ENCODE peak calls at places on chromosomes 5 and 9, in eight cellular contexts. P, X, K, O, U, A, T and Z are unnamed samples.

GRCh38 chr9:38621434-38622082 is 1.2 kb upstream of the ANKRD18A start:
- DNase-seq in P (peak; percentile 17), X (no peak), K (peak; percentile 34), O (peak; percentile 31), U (peak; percentile 67), A (peak; percentile 40), T (no peak), Z (no peak)

GRCh38 chr5:104375345-104375744 is 812.8 kb upstream of the NUDT12 start:
- DNase-seq in P (no peak), X (no peak), K (no peak), O (no peak), U (no peak), A (no peak), T (no peak), Z (no peak)

GRCh38 chr5:98464737-98465330 is 308.6 kb upstream of the RGMB start:
- DNase-seq in P (no peak), X (no peak), K (no peak), O (no peak), U (no peak), A (no peak), T (no peak), Z (no peak)

GRCh38 chr5:143261748-143262392 is 141.6 kb downstream of the NR3C1 start:
- DNase-seq in P (no peak), X (no peak), K (no peak), O (peak; percentile 73), U (no peak), A (no peak), T (no peak), Z (no peak)

GRCh38 chr5:3642231-3642630 is 46.6 kb downstream of the IRX1 start:
- DNase-seq in P (no peak), X (no peak), K (no peak), O (no peak), U (no peak), A (no peak), T (no peak), Z (no peak)

GRCh38 chr9:4297151-4297794 is 2.6 kb downstream of the GLIS3 start:
- DNase-seq in P (peak; percentile 58), X (peak; percentile 76), K (peak; percentile 67), O (peak; percentile 75), U (peak; percentile 79), A (peak; percentile 94), T (peak; percentile 79), Z (peak; percentile 70)

GRCh38 chr5:156310115-156310514 is 16.8 kb upstream of the SGCD start:
- DNase-seq in P (no peak), X (no peak), K (no peak), O (no peak), U (no peak), A (no peak), T (no peak), Z (no peak)

GRCh38 chr5:130549884-130550552 is 615.0 kb downstream of the HINT1 start:
- DNase-seq in P (no peak), X (peak; percentile 41), K (no peak), O (peak; percentile 97), U (no peak), A (no peak), T (peak; percentile 66), Z (no peak)

GRCh38 chr5:87069974-87070608 is 197.6 kb upstream of the RASA1 start:
- DNase-seq in P (no peak), X (peak; percentile 18), K (no peak), O (peak; percentile 84), U (no peak), A (peak; percentile 24), T (peak; percentile 21), Z (no peak)

GRCh38 chr5:68450245-68450852 is 234.8 kb downstream of the PIK3R1 start:
- DNase-seq in P (no peak), X (no peak), K (no peak), O (peak; percentile 72), U (no peak), A (peak; percentile 16), T (no peak), Z (no peak)

GRCh38 chr9:34197756-34198711 is 19.2 kb downstream of the UBAP1 start:
- DNase-seq in P (no peak), X (peak; percentile 46), K (peak; percentile 45), O (no peak), U (no peak), A (peak; percentile 86), T (no peak), Z (no peak)

GRCh38 chr9:93672622-93673270 is 96.4 kb downstream of the PHF2 start:
- DNase-seq in P (no peak), X (no peak), K (peak; percentile 14), O (no peak), U (peak; percentile 44), A (no peak), T (no peak), Z (peak; percentile 0)

GRCh38 chr5:143129910-143130703 is 273.4 kb downstream of the NR3C1 start:
- DNase-seq in P (no peak), X (no peak), K (no peak), O (peak; percentile 27), U (no peak), A (no peak), T (no peak), Z (no peak)

GRCh38 chr5:96703985-96704384 is 41.8 kb downstream of the CAST start:
- DNase-seq in P (no peak), X (no peak), K (no peak), O (no peak), U (no peak), A (no peak), T (no peak), Z (peak; percentile 27)
- H3K4me3 ChIP-seq in P (peak overlapping the region; percentile 76), X (no peak overlapping the region), K (peak overlapping the region; percentile 62), O (no peak overlapping the region), U (peak overlapping the region; percentile 80), A (no peak overlapping the region), T (peak overlapping the region; percentile 74), Z (peak overlapping the region; percentile 63)

DNA sequence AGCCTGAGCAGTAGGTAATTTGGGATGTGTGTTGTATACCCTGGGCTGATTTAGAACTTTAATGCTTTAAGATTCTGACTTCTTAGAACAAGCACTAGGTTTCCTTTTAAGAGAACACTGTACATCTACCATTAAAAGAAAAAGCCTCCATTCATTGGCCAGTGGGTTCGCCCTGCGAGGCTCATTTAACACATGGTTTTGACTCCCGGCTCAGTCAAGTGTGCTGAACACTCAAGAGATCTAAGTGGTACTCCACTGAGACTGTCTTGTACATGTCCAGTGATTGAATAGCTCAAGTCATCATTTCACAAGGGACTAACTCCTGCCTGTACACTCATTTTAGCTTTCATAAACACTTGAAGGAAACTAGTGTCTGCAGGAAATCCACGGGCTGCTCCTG is 3.9 kb downstream of the FUBP3 start:
- DNase-seq in P (no peak), X (no peak), K (no peak), O (no peak), U (no peak), A (no peak), T (no peak), Z (no peak)
- H3K27ac ChIP-seq in P (no peak overlapping the region), X (no peak overlapping the region), K (no peak overlapping the region), O (no peak overlapping the region), U (no peak overlapping the region), A (no peak overlapping the region), T (no peak overlapping the region), Z (no peak overlapping the region)

GRCh38 chr5:1931590-1932138 is 48.9 kb upstream of the IRX4 start:
- DNase-seq in P (peak; percentile 64), X (no peak), K (peak; percentile 39), O (no peak), U (no peak), A (peak; percentile 61), T (no peak), Z (no peak)

GRCh38 chr5:1930880-1931589 is 48.3 kb upstream of the IRX4 start:
- DNase-seq in P (peak; percentile 54), X (no peak), K (no peak), O (no peak), U (peak; percentile 76), A (peak; percentile 67), T (no peak), Z (no peak)

GRCh38 chr5:1926471-1927341 is 44.0 kb upstream of the IRX4 start:
- DNase-seq in P (no peak), X (no peak), K (no peak), O (no peak), U (no peak), A (no peak), T (no peak), Z (no peak)

GRCh38 chr5:1930501-1930879 is 47.8 kb upstream of the IRX4 start:
- DNase-seq in P (no peak), X (no peak), K (no peak), O (no peak), U (no peak), A (no peak), T (no peak), Z (no peak)

DNA sequence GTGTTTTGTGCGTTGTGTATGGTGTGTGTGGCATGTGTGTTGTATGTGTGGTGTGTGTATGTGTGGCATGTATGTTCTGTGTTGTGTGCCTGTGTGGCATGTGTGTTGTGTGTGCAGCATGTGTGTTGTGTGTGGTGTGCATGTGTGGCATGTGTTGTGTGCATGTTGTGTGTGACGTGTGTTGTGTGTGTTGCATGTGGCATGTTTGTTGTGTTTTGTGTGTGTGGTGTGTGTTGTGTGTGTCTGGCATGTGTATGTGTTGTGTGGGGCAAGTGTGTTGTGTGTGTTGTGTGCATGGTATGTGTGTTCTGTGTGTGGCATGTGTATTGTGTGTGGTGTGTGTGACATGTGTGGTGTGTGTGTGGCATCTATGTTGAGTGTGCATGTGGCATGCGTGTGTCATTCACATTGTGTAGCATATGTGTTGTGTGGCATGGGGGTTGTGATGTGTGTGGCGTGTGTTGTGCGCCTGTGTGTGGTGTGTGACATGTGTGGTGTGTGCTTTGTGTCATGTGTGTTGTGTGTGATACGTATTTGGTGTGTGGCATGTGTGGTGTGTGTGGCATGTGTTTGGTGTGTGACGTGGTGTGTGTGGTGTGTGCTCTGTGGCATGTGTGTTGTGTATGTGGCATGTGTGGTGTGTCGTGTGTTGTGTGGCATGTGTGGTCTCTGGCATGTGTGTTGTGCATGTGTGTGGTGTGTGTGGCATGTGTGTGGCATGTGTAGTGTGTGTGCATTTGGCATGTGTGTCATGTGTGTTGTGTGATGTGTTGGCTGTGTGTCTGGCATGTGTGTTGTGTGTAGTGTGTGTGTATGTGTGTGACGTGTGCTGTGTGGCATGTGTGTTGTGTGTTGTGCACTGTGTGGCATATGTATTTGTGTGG is 46.6 kb upstream of the IRX4 start:
- DNase-seq in P (no peak), X (no peak), K (no peak), O (no peak), U (no peak), A (peak; percentile 3), T (no peak), Z (no peak)
- H3K4me3 ChIP-seq in P (no peak overlapping the region), X (no peak overlapping the region), K (no peak overlapping the region), O (no peak overlapping the region), U (no peak overlapping the region), A (no peak overlapping the region), T (no peak overlapping the region), Z (no peak overlapping the region)

GRCh38 chr9:136620441-136621018 is 42.2 kb upstream of the EGFL7 start:
- DNase-seq in P (no peak), X (no peak), K (no peak), O (no peak), U (peak; percentile 65), A (no peak), T (no peak), Z (no peak)

GRCh38 chr9:136618578-136619547 is 43.9 kb upstream of the EGFL7 start:
- DNase-seq in P (peak; percentile 36), X (no peak), K (no peak), O (no peak), U (peak; percentile 77), A (no peak), T (no peak), Z (no peak)

GRCh38 chr9:136621734-136622093 is 41.0 kb upstream of the EGFL7 start:
- DNase-seq in P (no peak), X (no peak), K (no peak), O (no peak), U (peak; percentile 60), A (no peak), T (no peak), Z (no peak)

GRCh38 chr9:136621019-136621733 is 41.5 kb upstream of the EGFL7 start:
- DNase-seq in P (no peak), X (no peak), K (no peak), O (no peak), U (peak; percentile 64), A (no peak), T (no peak), Z (no peak)

GRCh38 chr9:136619742-136620440 is 42.8 kb upstream of the EGFL7 start:
- DNase-seq in P (peak; percentile 54), X (peak; percentile 58), K (peak; percentile 83), O (no peak), U (peak; percentile 89), A (no peak), T (no peak), Z (peak; percentile 54)
- H3K27ac ChIP-seq in P (no peak overlapping the region), X (peak overlapping the region; percentile 59), K (peak overlapping the region; percentile 33), O (no peak overlapping the region), U (no peak overlapping the region), A (no peak overlapping the region), T (no peak overlapping the region), Z (no peak overlapping the region)